ENCODE peak calls at places on chromosome 3, in seven cellular contexts. I, M, D, O, C, H and T are unnamed samples.

GRCh38 chr3:107689355-107689754 is 166.6 kb downstream of the BBX start:
- DNase-seq in O (no peak), C (peak), M (peak), I (no peak), D (no peak), H (no peak), T (no peak)

GRCh38 chr3:65551945-65552344 is 486.8 kb downstream of the MAGI1 start:
- DNase-seq in I (no peak), H (no peak), D (no peak), M (no peak), C (no peak), O (no peak), T (no peak)

GRCh38 chr3:33482126-33482525 is 41.9 kb upstream of the UBP1 start:
- DNase-seq in H (no peak), M (peak), I (no peak), C (no peak), D (no peak), O (no peak), T (no peak)

GRCh38 chr3:24495334-24495994 is 814 bp upstream of the THRB start:
- DNase-seq in M (no peak), D (no peak), H (peak), C (peak), I (no peak), O (peak), T (peak)

GRCh38 chr3:108453541-108454057 is 56.8 kb downstream of the MYH15 start:
- DNase-seq in O (no peak), H (no peak), D (no peak), C (no peak), I (no peak), M (no peak), T (no peak)

GRCh38 chr3:162489853-162490252 is 993.2 kb downstream of the OTOL1 start:
- DNase-seq in O (no peak), D (no peak), M (no peak), I (no peak), C (no peak), H (no peak), T (no peak)

GRCh38 chr3:73216310-73216709 is 154.9 kb downstream of the EBLN2 start:
- DNase-seq in I (no peak), H (no peak), C (no peak), M (no peak), O (no peak), D (no peak), T (no peak)

GRCh38 chr3:195182470-195182795 is 88.5 kb downstream of the XXYLT1 start:
- DNase-seq in H (peak), C (peak), I (no peak), M (peak), D (no peak), O (peak), T (no peak)

GRCh38 chr3:26915208-26915607 is 292.6 kb downstream of the LRRC3B start:
- DNase-seq in H (no peak), O (no peak), I (no peak), C (no peak), M (no peak), D (no peak), T (no peak)

GRCh38 chr3:188259611-188260010 is 105.7 kb downstream of the LPP start:
- DNase-seq in M (no peak), O (no peak), H (no peak), D (no peak), I (no peak), C (no peak), T (no peak)
- H3K27ac ChIP-seq in M (no peak), O (no peak), H (no peak), D (no peak), I (no peak), C (no peak), T (no peak)

GRCh38 chr3:25508901-25509300 is 80.8 kb downstream of the RARB start:
- DNase-seq in I (no peak), M (no peak), D (no peak), C (peak), H (no peak), O (no peak), T (no peak)
- H3K27ac ChIP-seq in I (no peak), M (no peak), D (no peak), C (no peak), H (peak), O (no peak), T (no peak)

GRCh38 chr3:183777016-183777618 is 48.3 kb downstream of the MAP6D1 start:
- DNase-seq in D (no peak), O (no peak), M (no peak), I (no peak), H (no peak), C (no peak), T (no peak)
- H3K27ac ChIP-seq in D (no peak), O (no peak), M (no peak), I (no peak), H (no peak), C (no peak), T (no peak)

DNA sequence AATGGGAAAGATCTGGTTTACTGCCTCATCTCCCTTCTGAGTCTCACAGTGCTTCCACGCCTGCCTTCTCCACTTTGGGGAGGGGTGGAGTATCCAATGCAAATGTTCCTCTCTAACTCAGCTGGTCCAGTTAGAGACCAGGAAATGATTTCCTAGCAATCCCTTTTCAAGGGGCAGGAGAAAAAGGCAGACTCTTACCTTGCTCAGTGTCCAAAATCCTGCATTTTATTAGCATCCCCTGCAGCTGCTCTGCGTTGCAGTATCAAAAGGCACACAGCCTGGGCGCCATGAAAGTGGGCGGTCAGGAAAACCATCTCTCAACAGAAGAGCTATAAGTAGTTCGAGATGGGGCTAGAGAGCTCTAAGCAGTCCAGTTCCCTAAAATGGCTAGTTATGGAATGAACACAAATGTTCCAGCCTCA is 451.6 kb downstream of the FOXP1 start:
- DNase-seq in D (no peak), O (no peak), M (no peak), H (no peak), I (no peak), C (no peak), T (no peak)
- H3K27ac ChIP-seq in D (peak), O (no peak), M (peak), H (peak), I (peak), C (no peak), T (peak)